ENCODE peak calls at places on chromosome 6, in five cellular contexts. D, V, A, P and H are unnamed samples.

GRCh38 chr6:18978330-18979128 is 591.4 kb downstream of the RNF144B start:
- DNase-seq in A (no peak), D (no peak), P (no peak), V (no peak), H (no peak)

GRCh38 chr6:45864651-45865050 is 151.0 kb downstream of the CLIC5 start:
- DNase-seq in D (no peak), V (no peak), A (no peak), P (no peak), H (no peak)

GRCh38 chr6:21800948-21801438 is 207.4 kb downstream of the SOX4 start:
- DNase-seq in V (no peak), A (no peak), D (peak), P (no peak), H (peak)

GRCh38 chr6:42104807-42105713 is 37.4 kb downstream of the C6orf132 start:
- DNase-seq in V (no peak), D (no peak), P (peak), A (no peak), H (no peak)

GRCh38 chr6:70415660-70416059 is 2.4 kb downstream of the FAM135A start:
- DNase-seq in V (no peak), A (no peak), P (no peak), D (no peak), H (no peak)

GRCh38 chr6:1396952-1397868 is 7.8 kb downstream of the FOXF2 start:
- DNase-seq in A (peak), V (peak), D (peak), P (peak), H (peak)

GRCh38 chr6:127475823-127476176 is 16.6 kb upstream of the KIAA0408 start:
- DNase-seq in V (no peak), P (no peak), A (no peak), D (no peak), H (no peak)

GRCh38 chr6:90362273-90362672 is 65.6 kb upstream of the BACH2 start:
- DNase-seq in A (no peak), V (no peak), D (no peak), P (no peak), H (no peak)

GRCh38 chr6:43149260-43149659 is 21.8 kb upstream of the SRF start:
- DNase-seq in A (no peak), D (no peak), P (no peak), V (no peak), H (no peak)

GRCh38 chr6:11055127-11055627 is 11.1 kb upstream of the ELOVL2 start:
- DNase-seq in D (no peak), V (no peak), P (no peak), A (no peak), H (no peak)

GRCh38 chr6:68634503-68635411 is at the start of gene ADGRB3:
- DNase-seq in D (peak), P (peak), A (peak), V (peak), H (peak)

GRCh38 chr6:51553246-51554015 is 534.0 kb downstream of the PKHD1 start:
- DNase-seq in D (no peak), P (no peak), A (no peak), V (no peak), H (no peak)

GRCh38 chr6:163405412-163406309 is 8.9 kb upstream of the QKI start:
- DNase-seq in D (no peak), P (no peak), V (peak), A (peak), H (no peak)

GRCh38 chr6:137341721-137342195 is 122.6 kb upstream of the IFNGR1 start:
- DNase-seq in D (peak), A (no peak), P (peak), V (peak), H (no peak)

GRCh38 chr6:143544019-143544681 is 32.6 kb upstream of the FUCA2 start:
- DNase-seq in D (no peak), A (no peak), V (no peak), P (no peak), H (no peak)

GRCh38 chr6:127118505-127119360 is at the start of gene RSPO3:
- DNase-seq in A (no peak), V (peak), P (peak), D (no peak), H (peak)

GRCh38 chr6:144360401-144360800 is 75.3 kb downstream of the UTRN start:
- DNase-seq in D (no peak), V (no peak), P (no peak), A (no peak), H (no peak)

GRCh38 chr6:36302227-36302976 is 32.5 kb downstream of the PNPLA1 start:
- DNase-seq in A (peak), P (peak), V (peak), D (peak), H (peak)

GRCh38 chr6:90578894-90579549 is 7.8 kb downstream of the MAP3K7 start:
- DNase-seq in A (no peak), V (no peak), P (no peak), D (no peak), H (no peak)

GRCh38 chr6:109073344-109074235 is 21.1 kb downstream of the SESN1 start:
- DNase-seq in D (no peak), A (no peak), P (no peak), V (no peak), H (no peak)

GRCh38 chr6:50264995-50265571 is 215.4 kb upstream of the DEFB112 start:
- DNase-seq in V (no peak), P (peak), A (no peak), D (no peak), H (no peak)

GRCh38 chr6:96197241-96197640 is 181.5 kb downstream of the FUT9 start:
- DNase-seq in P (no peak), A (no peak), D (no peak), V (no peak), H (no peak)

GRCh38 chr6:38155144-38155543 is 335.6 kb downstream of the ZFAND3 start:
- DNase-seq in V (no peak), A (no peak), D (no peak), P (no peak), H (no peak)

GRCh38 chr6:26197736-26198625 is 110.8 kb downstream of the HFE start:
- DNase-seq in P (no peak), D (no peak), A (no peak), V (no peak), H (no peak)

GRCh38 chr6:9140861-9141534 is 705.7 kb upstream of the SLC35B3 start:
- DNase-seq in V (no peak), A (no peak), D (no peak), P (no peak), H (no peak)

GRCh38 chr6:158707826-158708225 is 58.0 kb downstream of the SYTL3 start:
- DNase-seq in P (no peak), V (no peak), D (no peak), A (peak), H (no peak)

GRCh38 chr6:65937982-65938381 is 231.0 kb upstream of the EYS start:
- DNase-seq in V (no peak), P (no peak), A (no peak), D (no peak), H (no peak)

GRCh38 chr6:16319813-16320532 is 81.6 kb downstream of the GMPR start:
- DNase-seq in D (no peak), A (no peak), V (peak), P (no peak), H (no peak)

GRCh38 chr6:168231393-168231957 is 88.1 kb downstream of the DACT2 start:
- DNase-seq in P (no peak), D (no peak), A (no peak), V (no peak), H (no peak)

GRCh38 chr6:139364302-139364981 is 10.0 kb downstream of the CITED2 start:
- DNase-seq in A (no peak), P (no peak), D (no peak), V (no peak), H (no peak)

GRCh38 chr6:134550604-134551003 is 232.7 kb upstream of the SGK1 start:
- DNase-seq in V (no peak), P (no peak), A (no peak), D (no peak), H (no peak)

GRCh38 chr6:45609141-45609638 is 231.5 kb upstream of the SUPT3H start:
- DNase-seq in P (no peak), A (no peak), D (no peak), V (no peak), H (no peak)

GRCh38 chr6:134722996-134723871 is 226.7 kb downstream of the ALDH8A1 start:
- DNase-seq in V (no peak), A (no peak), P (no peak), D (no peak), H (no peak)

GRCh38 chr6:36809933-36810844 is 29.1 kb downstream of the CPNE5 start:
- DNase-seq in P (peak), V (no peak), A (no peak), D (no peak), H (no peak)

GRCh38 chr6:100488231-100488630 is 23.5 kb upstream of the SIM1 start:
- DNase-seq in D (no peak), A (no peak), P (no peak), V (no peak), H (no peak)

GRCh38 chr6:53986165-53986720 is 125.0 kb upstream of the MLIP start:
- DNase-seq in D (no peak), P (peak), A (no peak), V (no peak), H (peak)

GRCh38 chr6:41294463-41294862 is 8.0 kb upstream of the TREM1 start:
- DNase-seq in V (no peak), D (no peak), A (no peak), P (no peak), H (no peak)

GRCh38 chr6:53301801-53302537 is 46.8 kb downstream of the ELOVL5 start:
- DNase-seq in P (no peak), A (no peak), V (no peak), D (no peak), H (no peak)

GRCh38 chr6:142407685-142408273 is 106.0 kb downstream of the ADGRG6 start:
- DNase-seq in A (no peak), P (no peak), D (no peak), V (no peak), H (no peak)

GRCh38 chr6:150377211-150377781 is 8.5 kb downstream of the IYD start:
- DNase-seq in A (no peak), D (no peak), V (no peak), P (no peak), H (no peak)